ENCODE peak calls at places on chromosomes 6 and 20, in eight cellular contexts. P, B, Z, V, D, C, K and X are unnamed samples.

GRCh38 chr6:35449287-35449881 is 2.8 kb upstream of the FANCE start:
- DNase-seq in P (peak), V (no peak), K (peak), B (peak), Z (peak), C (peak), D (no peak), X (peak)

GRCh38 chr20:51480507-51481270 is 61.8 kb downstream of the NFATC2 start:
- DNase-seq in V (no peak), D (no peak), C (no peak), K (no peak), B (peak), P (no peak), Z (no peak), X (no peak)

GRCh38 chr20:10414982-10415650 is 18.9 kb downstream of the MKKS start:
- DNase-seq in K (no peak), P (no peak), B (no peak), Z (no peak), D (no peak), C (no peak), V (no peak), X (peak)

GRCh38 chr6:54191460-54191859 is 80.2 kb downstream of the MLIP start:
- DNase-seq in D (no peak), P (no peak), V (peak), K (peak), B (no peak), C (peak), Z (no peak), X (no peak)

GRCh38 chr20:21266191-21266536 is 37.0 kb upstream of the XRN2 start:
- DNase-seq in V (no peak), B (no peak), C (no peak), D (no peak), P (no peak), Z (no peak), K (no peak), X (no peak)

GRCh38 chr20:37501940-37502339 is 19.1 kb upstream of the NNAT start:
- DNase-seq in V (no peak), K (no peak), C (no peak), D (no peak), Z (no peak), P (no peak), B (no peak), X (no peak)

GRCh38 chr6:122789862-122790739 is 1.0 kb downstream of the SMPDL3A start:
- DNase-seq in V (no peak), K (no peak), D (peak), Z (peak), P (no peak), B (peak), C (peak), X (no peak)

GRCh38 chr20:64106981-64107735 is at the start of gene NPBWR2:
- DNase-seq in V (no peak), B (peak), D (peak), C (no peak), K (no peak), P (no peak), Z (no peak), X (no peak)

GRCh38 chr20:59010321-59010994 is 3.4 kb upstream of the CTSZ start:
- DNase-seq in D (no peak), K (no peak), V (no peak), B (no peak), P (no peak), Z (no peak), C (peak), X (no peak)

GRCh38 chr6:11595903-11596302 is 58.4 kb downstream of the TMEM170B start:
- DNase-seq in D (no peak), K (no peak), B (no peak), P (no peak), Z (no peak), C (peak), V (no peak), X (no peak)

GRCh38 chr6:41562633-41562975 is 16.4 kb downstream of the FOXP4 start:
- DNase-seq in B (no peak), K (no peak), P (no peak), Z (no peak), V (no peak), D (no peak), C (no peak), X (no peak)

GRCh38 chr6:100899202-100899601 is 18.1 kb upstream of the ASCC3 start:
- DNase-seq in P (no peak), B (no peak), C (no peak), Z (no peak), V (no peak), D (no peak), K (no peak), X (no peak)

GRCh38 chr6:17869010-17869752 is 118.3 kb downstream of the KIF13A start:
- DNase-seq in Z (no peak), C (peak), B (no peak), V (no peak), P (no peak), D (no peak), K (no peak), X (peak)

GRCh38 chr6:33989016-33989854 is 156.7 kb downstream of the GRM4 start:
- DNase-seq in D (no peak), C (no peak), K (no peak), B (no peak), P (no peak), V (no peak), Z (no peak), X (no peak)

GRCh38 chr6:141364694-141365093 is 768.0 kb upstream of the GJE1 start:
- DNase-seq in C (no peak), V (no peak), B (no peak), P (no peak), Z (no peak), K (no peak), D (no peak), X (no peak)

GRCh38 chr6:56806368-56806767 is 148.5 kb upstream of the BEND6 start:
- DNase-seq in C (no peak), V (no peak), Z (no peak), B (no peak), D (peak), K (no peak), P (no peak), X (no peak)

GRCh38 chr6:131643262-131643631 is 6.1 kb downstream of the ENPP3 start:
- DNase-seq in Z (no peak), D (no peak), B (no peak), P (no peak), V (no peak), C (peak), K (no peak), X (no peak)

GRCh38 chr6:70388814-70389213 is 24.5 kb upstream of the FAM135A start:
- DNase-seq in B (no peak), C (no peak), V (no peak), K (no peak), Z (no peak), D (no peak), P (no peak), X (no peak)

GRCh38 chr20:53711333-53712211 is 117.9 kb upstream of the ZNF217 start:
- DNase-seq in C (no peak), V (no peak), D (no peak), K (no peak), B (no peak), Z (no peak), P (no peak), X (no peak)

GRCh38 chr6:112579601-112580000 is 232.5 kb downstream of the RFPL4B start:
- DNase-seq in C (peak), D (no peak), Z (no peak), V (no peak), K (no peak), P (no peak), B (no peak), X (no peak)

GRCh38 chr6:39302669-39303424 is 11.4 kb downstream of the KCNK17 start:
- DNase-seq in C (peak), B (peak), V (peak), K (peak), D (peak), P (peak), Z (peak), X (peak)

GRCh38 chr20:48601798-48602197 is 226.0 kb downstream of the PREX1 start:
- DNase-seq in K (no peak), B (no peak), C (no peak), V (no peak), Z (no peak), P (no peak), D (no peak), X (no peak)
- TF ChIP-seq CTCF in K (no peak), B (no peak), C (no peak), V (no peak), Z (no peak), P (no peak), D (no peak), X (no peak)

GRCh38 chr6:31738048-31738979 is 1.5 kb upstream of the MSH5 start:
- DNase-seq in P (peak), K (peak), C (peak), D (no peak), Z (no peak), V (peak), B (peak), X (peak)
- TF ChIP-seq CTCF in P (no peak), K (peak), C (peak), D (no peak), Z (no peak), V (peak), B (peak), X (peak)

GRCh38 chr20:48706710-48707339 is 121.0 kb downstream of the PREX1 start:
- DNase-seq in Z (no peak), P (peak), K (no peak), B (no peak), D (no peak), C (no peak), V (no peak), X (no peak)
- TF ChIP-seq CTCF in Z (no peak), P (no peak), K (no peak), B (no peak), D (no peak), C (no peak), V (no peak), X (no peak)

GRCh38 chr6:154726887-154727286 is 6.3 kb upstream of the SCAF8 start:
- DNase-seq in V (no peak), C (no peak), B (no peak), P (no peak), D (no peak), Z (no peak), K (no peak), X (no peak)
- TF ChIP-seq CTCF in V (no peak), C (no peak), B (no peak), P (no peak), D (no peak), Z (no peak), K (no peak), X (no peak)

GRCh38 chr20:42594659-42595058 is 595.0 kb downstream of the PTPRT start:
- DNase-seq in V (no peak), P (no peak), D (no peak), C (no peak), K (no peak), B (no peak), Z (no peak), X (no peak)
- TF ChIP-seq CTCF in V (no peak), P (no peak), D (no peak), C (no peak), K (no peak), B (no peak), Z (no peak), X (no peak)